ENCODE peak calls at places on chromosomes 3 and 15, in four cellular contexts. Q is KBM-7, L is cardiac fibroblast, P is A172. C is an unnamed sample.

GRCh38 chr15:72184165-72184811 is 13.3 kb downstream of the GRAMD2A start:
- DNase-seq in P (peak; percentile 59), L (no peak), Q (no peak), C (no peak)

GRCh38 chr3:130918328-130918727 is 24.4 kb downstream of the ATP2C1 start:
- DNase-seq in Q (no peak), P (no peak), L (no peak), C (no peak)

GRCh38 chr3:182212479-182213076 is 500.9 kb downstream of the SOX2 start:
- DNase-seq in L (peak; percentile 41), Q (no peak), P (peak; percentile 99), C (peak; percentile 92)

GRCh38 chr15:52232327-52232726 is 41.1 kb upstream of the GNB5 start:
- DNase-seq in L (no peak), Q (no peak), P (no peak), C (no peak)

GRCh38 chr3:164748626-164749025 is 329.7 kb downstream of the SI start:
- DNase-seq in Q (no peak), P (peak; percentile 1), L (no peak), C (peak; percentile 37)

GRCh38 chr3:112735927-112736326 is 95.0 kb upstream of the CCDC80 start:
- DNase-seq in L (no peak), Q (no peak), P (no peak), C (no peak)

GRCh38 chr3:195616681-195617080 is 32.9 kb upstream of the APOD start:
- DNase-seq in P (no peak), L (no peak), Q (no peak), C (no peak)

GRCh38 chr3:196803891-196804468 is 63.7 kb upstream of the SENP5 start:
- DNase-seq in P (no peak), L (no peak), Q (no peak), C (no peak)

GRCh38 chr3:80770106-80771079 is 991.1 kb downstream of the GBE1 start:
- DNase-seq in Q (no peak), L (no peak), P (no peak), C (no peak)

GRCh38 chr3:189530822-189531221 is 100.4 kb upstream of the TP63 start:
- DNase-seq in P (peak; percentile 39), L (peak; percentile 15), Q (peak; percentile 24), C (no peak)

GRCh38 chr3:71022552-71023335 is 560.8 kb downstream of the FOXP1 start:
- DNase-seq in Q (no peak), L (peak; percentile 53), P (no peak), C (no peak)